ENCODE peak calls at places on chromosomes 12 and 14, in seven cellular contexts. L is IMR-90, P is A549, J is left lung, V is left ventricle myocardium inferior, R is lower lobe of right lung, B is stomach. I is an unnamed sample.

GRCh38 chr12:34406228-34406995 is 384.1 kb downstream of the ALG10 start:
- DNase-seq in L (no peak), P (no peak), J (peak; percentile 32), V (peak; percentile 3), R (peak; percentile 14), B (peak; percentile 16), I (no peak)

GRCh38 chr12:124738636-124739467 is 124.8 kb downstream of the SCARB1 start:
- DNase-seq in L (peak; percentile 82), P (no peak), J (no peak), V (no peak), R (no peak), B (peak; percentile 73), I (no peak)

GRCh38 chr14:52369305-52369781 is 55.2 kb downstream of the PTGER2 start:
- DNase-seq in L (peak; percentile 54), P (no peak), J (no peak), V (no peak), R (no peak), B (no peak), I (peak; percentile 60)

GRCh38 chr12:45828402-45828801 is 98.9 kb downstream of the ARID2 start:
- DNase-seq in L (no peak), P (no peak), J (no peak), V (no peak), R (no peak), B (no peak), I (no peak)

GRCh38 chr14:75697918-75698317 is 36.9 kb downstream of the TTLL5 start:
- DNase-seq in L (no peak), P (no peak), J (no peak), V (no peak), R (no peak), B (no peak), I (no peak)

GRCh38 chr12:113059071-113059595 is 2.6 kb downstream of the DTX1 start:
- DNase-seq in L (no peak), P (no peak), J (no peak), V (no peak), R (no peak), B (no peak), I (no peak)

GRCh38 chr14:33834101-33834955 is 116.5 kb downstream of the EGLN3 start:
- DNase-seq in L (no peak), P (no peak), J (peak; percentile 8), V (no peak), R (no peak), B (peak; percentile 43), I (no peak)

GRCh38 chr14:50615056-50615455 is 53.0 kb downstream of the SAV1 start:
- DNase-seq in L (no peak), P (no peak), J (no peak), V (no peak), R (no peak), B (no peak), I (no peak)

GRCh38 chr12:86496595-86496994 is 240.4 kb upstream of the MGAT4C start:
- DNase-seq in L (no peak), P (no peak), J (no peak), V (no peak), R (no peak), B (no peak), I (no peak)

GRCh38 chr12:89334770-89335169 is 17.5 kb downstream of the DUSP6 start:
- DNase-seq in L (peak; percentile 78), P (no peak), J (no peak), V (no peak), R (no peak), B (no peak), I (no peak)

GRCh38 chr14:32938719-32939253 is at the start of gene NPAS3:
- DNase-seq in L (no peak), P (no peak), J (peak; percentile 76), V (peak; percentile 25), R (no peak), B (no peak), I (no peak)

GRCh38 chr12:15719230-15719629 is 70.0 kb downstream of the EPS8 start:
- DNase-seq in L (no peak), P (no peak), J (no peak), V (no peak), R (no peak), B (no peak), I (no peak)

GRCh38 chr14:47675489-47676300 is at the start of gene MDGA2:
- DNase-seq in L (no peak), P (peak; percentile 7), J (peak; percentile 78), V (no peak), R (no peak), B (no peak), I (no peak)

GRCh38 chr12:90909069-90909676 is 45.8 kb downstream of the CCER1 start:
- DNase-seq in L (peak; percentile 67), P (peak; percentile 28), J (no peak), V (no peak), R (no peak), B (no peak), I (peak; percentile 68)

GRCh38 chr12:674272-674781 is 11.1 kb upstream of the NINJ2 start:
- DNase-seq in L (peak; percentile 16), P (no peak), J (no peak), V (no peak), R (no peak), B (no peak), I (peak; percentile 6)

GRCh38 chr12:91877022-91877421 is 268.6 kb downstream of the BTG1 start:
- DNase-seq in L (peak; percentile 40), P (no peak), J (no peak), V (no peak), R (peak; percentile 62), B (peak; percentile 52), I (no peak)

GRCh38 chr14:32561520-32561919 is 232.4 kb downstream of the AKAP6 start:
- DNase-seq in L (peak; percentile 50), P (no peak), J (no peak), V (no peak), R (no peak), B (no peak), I (no peak)

GRCh38 chr14:75884198-75884611 is 97.6 kb downstream of the TGFB3 start:
- DNase-seq in L (peak; percentile 86), P (no peak), J (no peak), V (no peak), R (no peak), B (no peak), I (peak; percentile 66)

GRCh38 chr14:81406863-81407262 is 6.7 kb upstream of the STON2 start:
- DNase-seq in L (peak; percentile 1), P (no peak), J (no peak), V (no peak), R (no peak), B (no peak), I (peak; percentile 93)

GRCh38 chr14:78088941-78089340 is 81.2 kb upstream of the NRXN3 start:
- DNase-seq in L (no peak), P (no peak), J (no peak), V (no peak), R (no peak), B (no peak), I (peak; percentile 10)

GRCh38 chr12:57087689-57088441 is 1.0 kb upstream of the NAB2 start:
- DNase-seq in L (peak; percentile 98), P (peak; percentile 78), J (peak; percentile 94), V (peak; percentile 85), R (peak; percentile 95), B (peak; percentile 86), I (peak; percentile 97)

GRCh38 chr14:85529803-85530574 is at the start of gene FLRT2:
- DNase-seq in L (peak; percentile 44), P (peak; percentile 33), J (peak; percentile 79), V (peak; percentile 50), R (peak; percentile 57), B (peak; percentile 39), I (peak; percentile 72)

DNA sequence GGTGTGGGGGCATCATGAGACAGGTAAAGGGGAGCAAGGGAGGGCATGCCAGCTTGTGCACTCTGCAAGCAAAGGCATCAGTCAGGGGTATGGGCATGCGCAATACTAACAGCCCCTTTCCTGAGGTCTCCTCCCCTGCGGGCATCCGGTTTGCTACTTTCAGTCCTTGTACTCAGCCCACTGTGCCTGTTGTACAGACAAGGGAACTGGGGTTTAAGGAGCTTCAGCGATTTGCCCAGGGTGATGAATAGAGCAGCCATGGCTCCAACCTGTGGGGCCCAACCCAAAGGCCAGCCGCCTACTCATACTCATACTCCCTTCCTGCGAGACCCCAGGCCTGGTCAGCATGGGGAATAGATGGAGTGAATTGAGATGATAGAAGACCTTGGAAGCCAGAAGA is 66.7 kb downstream of the GALNT16 start:
- DNase-seq in L (no peak), P (no peak), J (peak; percentile 17), V (no peak), R (no peak), B (no peak), I (no peak)
- TF ChIP-seq CTCF in L (no peak), P (no peak), J (no peak), V (no peak), R (no peak), B (no peak), I (no peak)

DNA sequence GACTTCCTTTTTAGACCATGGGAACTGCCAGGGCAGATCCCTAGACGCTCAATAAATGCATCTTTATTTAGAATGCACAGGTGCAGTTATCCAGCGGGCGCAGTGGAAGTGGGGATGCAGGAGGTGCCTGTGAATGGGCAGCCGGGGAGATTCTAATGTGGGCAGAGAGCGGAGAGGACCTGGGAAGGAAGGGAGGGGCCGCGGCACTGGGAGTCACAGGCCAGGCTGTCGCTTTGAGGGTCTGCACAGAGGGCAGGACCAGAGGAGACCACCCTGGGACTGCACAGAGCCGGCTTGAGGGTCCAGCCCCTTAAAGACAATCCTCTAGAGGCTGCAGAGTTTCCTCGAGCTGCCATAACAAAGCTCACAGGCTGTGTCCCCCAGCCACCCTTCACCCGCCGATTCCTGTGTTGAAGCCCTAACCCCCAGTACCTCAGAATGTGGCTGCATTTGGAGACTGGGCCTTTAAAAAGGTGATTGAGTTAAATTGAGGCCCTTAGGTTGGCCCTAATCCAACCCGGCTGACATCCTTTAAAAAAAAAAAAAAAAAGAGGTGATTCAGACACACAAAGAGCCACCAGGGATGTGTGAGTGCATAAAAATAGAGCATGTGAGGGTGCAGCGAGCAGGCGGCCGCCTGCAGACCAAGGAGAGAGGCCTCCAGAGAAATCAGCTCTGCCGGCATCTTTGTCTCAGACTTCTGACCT is 44.4 kb upstream of the PPP2R5C start:
- DNase-seq in L (no peak), P (no peak), J (no peak), V (no peak), R (no peak), B (peak; percentile 20), I (peak; percentile 26)
- TF ChIP-seq CTCF in L (no peak), P (no peak), J (no peak), V (no peak), R (no peak), B (no peak), I (no peak)

GRCh38 chr12:13962699-13963098 is 18.7 kb downstream of the GRIN2B start:
- DNase-seq in L (no peak), P (peak; percentile 20), J (no peak), V (no peak), R (no peak), B (no peak), I (peak; percentile 13)
- TF ChIP-seq CTCF in L (no peak), P (peak; percentile 45), J (no peak), V (no peak), R (no peak), B (no peak), I (no peak)

DNA sequence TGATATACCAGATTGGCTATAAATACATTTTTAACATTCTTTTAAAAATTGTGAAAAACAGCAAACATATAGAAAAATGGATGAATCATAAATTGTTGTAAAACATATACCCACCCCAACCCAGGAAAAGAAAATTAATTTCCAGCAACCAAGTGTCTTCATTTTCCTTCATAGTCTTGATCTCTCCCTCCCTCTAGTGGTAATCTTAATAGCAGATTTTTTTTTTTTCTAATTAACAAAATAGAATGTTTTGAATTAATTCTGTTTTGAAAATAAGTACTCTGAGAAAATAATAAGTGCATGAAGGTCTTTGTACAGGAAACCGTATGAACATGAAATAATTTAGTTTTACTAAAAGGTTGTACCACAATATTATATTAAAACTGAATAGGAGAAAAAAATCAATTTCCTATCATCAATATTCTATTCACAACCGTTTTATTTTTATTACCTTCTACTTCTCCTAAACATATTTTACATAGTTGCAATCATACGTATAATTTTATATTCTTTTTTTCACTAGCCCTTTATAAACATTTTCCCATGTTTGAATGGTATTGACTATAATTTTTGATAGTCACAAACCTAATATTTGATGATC is 7.0 kb downstream of the ETNK1 start:
- DNase-seq in L (peak; percentile 28), P (peak; percentile 23), J (no peak), V (no peak), R (no peak), B (no peak), I (peak; percentile 21)
- TF ChIP-seq CTCF in L (peak; percentile 67), P (peak; percentile 78), J (peak; percentile 6), V (peak; percentile 73), R (peak; percentile 57), B (peak; percentile 67), I (peak; percentile 54)

I was measured in MCF 10A.